ENCODE peak calls at places on chromosomes 13 and 19, in eight cellular contexts. One of them, this sample, is unnamed. For H3K4me1 and H3K27me3, the result is how much of the 10 kb centered on the place peaks cover.

GRCh38 chr19:39941615-39942507 is 7.4 kb upstream of the FCGBP start:
- DNase-seq in body of pancreas: peak
- DNase-seq in GM23338: no peak
- DNase-seq in mesenchymal stem cell: peak
- DNase-seq in CD8-positive, alpha-beta T cell: peak
- DNase-seq in fibroblast of lung: no peak
- DNase-seq in thoracic aorta: no peak
- DNase-seq in A673: peak
- DNase-seq in this sample: peak

GRCh38 chr13:48072304-48072703 is 22.6 kb downstream of the MED4 start:
- DNase-seq in fibroblast of lung: no peak
- DNase-seq in body of pancreas: no peak
- DNase-seq in mesenchymal stem cell: no peak
- DNase-seq in GM23338: no peak
- DNase-seq in CD8-positive, alpha-beta T cell: no peak
- DNase-seq in thoracic aorta: no peak
- DNase-seq in A673: peak
- DNase-seq in this sample: no peak

GRCh38 chr19:46489445-46490272 is 6.0 kb downstream of the PNMA8B start:
- DNase-seq in mesenchymal stem cell: peak
- DNase-seq in fibroblast of lung: peak
- DNase-seq in thoracic aorta: peak
- DNase-seq in GM23338: peak
- DNase-seq in body of pancreas: peak
- DNase-seq in A673: no peak
- DNase-seq in CD8-positive, alpha-beta T cell: no peak
- DNase-seq in this sample: peak

GRCh38 chr13:113105032-113105993 is at the start of gene F7:
- DNase-seq in body of pancreas: peak
- DNase-seq in fibroblast of lung: no peak
- DNase-seq in thoracic aorta: no peak
- DNase-seq in mesenchymal stem cell: no peak
- DNase-seq in GM23338: no peak
- DNase-seq in A673: no peak
- DNase-seq in CD8-positive, alpha-beta T cell: no peak
- DNase-seq in this sample: peak

GRCh38 chr13:36418022-36418805 is 14.1 kb upstream of the CCNA1 start:
- DNase-seq in fibroblast of lung: peak
- DNase-seq in GM23338: peak
- DNase-seq in body of pancreas: peak
- DNase-seq in CD8-positive, alpha-beta T cell: no peak
- DNase-seq in A673: peak
- DNase-seq in mesenchymal stem cell: peak
- DNase-seq in thoracic aorta: no peak
- DNase-seq in this sample: no peak

GRCh38 chr19:55176116-55176515 is 4.0 kb downstream of the SYT5 start:
- DNase-seq in fibroblast of lung: no peak
- DNase-seq in mesenchymal stem cell: no peak
- DNase-seq in A673: no peak
- DNase-seq in GM23338: no peak
- DNase-seq in thoracic aorta: no peak
- DNase-seq in CD8-positive, alpha-beta T cell: no peak
- DNase-seq in body of pancreas: no peak
- DNase-seq in this sample: no peak

GRCh38 chr13:54029226-54029625 is 1000.6 kb downstream of the OLFM4 start:
- DNase-seq in mesenchymal stem cell: peak
- DNase-seq in CD8-positive, alpha-beta T cell: no peak
- DNase-seq in A673: peak
- DNase-seq in fibroblast of lung: no peak
- DNase-seq in body of pancreas: no peak
- DNase-seq in thoracic aorta: no peak
- DNase-seq in GM23338: peak
- DNase-seq in this sample: no peak

GRCh38 chr13:106337096-106337495 is 198.4 kb downstream of the EFNB2 start:
- DNase-seq in A673: no peak
- DNase-seq in CD8-positive, alpha-beta T cell: no peak
- DNase-seq in thoracic aorta: no peak
- DNase-seq in mesenchymal stem cell: no peak
- DNase-seq in body of pancreas: no peak
- DNase-seq in fibroblast of lung: peak
- DNase-seq in GM23338: no peak
- DNase-seq in this sample: no peak

GRCh38 chr19:35291916-35292315 is at the start of gene MAG:
- DNase-seq in CD8-positive, alpha-beta T cell: no peak
- DNase-seq in fibroblast of lung: no peak
- DNase-seq in body of pancreas: no peak
- DNase-seq in A673: no peak
- DNase-seq in thoracic aorta: no peak
- DNase-seq in GM23338: no peak
- DNase-seq in mesenchymal stem cell: no peak
- DNase-seq in this sample: no peak

GRCh38 chr19:2867025-2867991 is at the start of gene ZNF556:
- DNase-seq in thoracic aorta: no peak
- DNase-seq in GM23338: peak
- DNase-seq in CD8-positive, alpha-beta T cell: no peak
- DNase-seq in A673: peak
- DNase-seq in mesenchymal stem cell: no peak
- DNase-seq in fibroblast of lung: no peak
- DNase-seq in body of pancreas: no peak
- DNase-seq in this sample: no peak

GRCh38 chr13:35771898-35772297 is 295.4 kb upstream of the MAB21L1 start:
- DNase-seq in mesenchymal stem cell: peak
- DNase-seq in thoracic aorta: no peak
- DNase-seq in A673: no peak
- DNase-seq in CD8-positive, alpha-beta T cell: no peak
- DNase-seq in body of pancreas: no peak
- DNase-seq in GM23338: peak
- DNase-seq in fibroblast of lung: peak
- DNase-seq in this sample: no peak

GRCh38 chr13:73677041-73677589 is 457.1 kb downstream of the KLF12 start:
- DNase-seq in A673: peak
- DNase-seq in mesenchymal stem cell: no peak
- DNase-seq in CD8-positive, alpha-beta T cell: no peak
- DNase-seq in GM23338: no peak
- DNase-seq in thoracic aorta: no peak
- DNase-seq in body of pancreas: no peak
- DNase-seq in fibroblast of lung: peak
- DNase-seq in this sample: no peak

DNA sequence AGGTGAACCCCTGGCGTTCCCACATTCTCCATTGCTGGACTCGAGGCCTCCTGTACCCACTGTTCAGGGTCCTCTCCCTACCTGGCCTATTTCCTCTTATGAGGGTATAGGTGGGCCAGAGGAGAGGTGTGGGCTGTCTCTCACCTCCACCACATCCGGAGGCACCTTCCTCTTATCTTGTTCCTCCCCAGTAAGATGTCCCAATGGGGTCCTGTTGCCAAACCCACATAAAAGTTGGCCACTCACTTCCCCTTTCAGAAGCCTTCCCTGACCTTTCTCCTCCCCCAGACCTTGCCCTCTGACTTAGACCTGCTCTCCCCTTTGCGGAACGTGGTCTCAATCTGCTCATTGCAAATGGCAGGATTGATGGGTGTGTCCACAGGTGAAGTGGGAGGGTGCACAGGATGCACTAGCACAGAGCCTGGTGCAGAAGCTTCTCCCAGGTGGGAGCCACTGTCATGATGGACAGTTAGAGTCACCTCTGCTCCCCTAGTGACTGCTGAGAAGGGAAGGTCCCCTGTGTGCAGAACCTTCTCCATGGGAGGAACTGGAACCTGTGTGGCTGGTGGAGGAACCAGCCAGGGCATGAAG is 1.3 kb downstream of the CYP4F3 start:
- DNase-seq in fibroblast of lung: no peak
- DNase-seq in A673: no peak
- DNase-seq in GM23338: no peak
- DNase-seq in CD8-positive, alpha-beta T cell: no peak
- DNase-seq in mesenchymal stem cell: no peak
- DNase-seq in thoracic aorta: no peak
- DNase-seq in body of pancreas: peak
- DNase-seq in this sample: no peak
- H3K27ac ChIP-seq in fibroblast of lung: no peak
- H3K27ac ChIP-seq in A673: no peak
- H3K27ac ChIP-seq in GM23338: no peak
- H3K27ac ChIP-seq in CD8-positive, alpha-beta T cell: no peak
- H3K27ac ChIP-seq in mesenchymal stem cell: no peak
- H3K27ac ChIP-seq in thoracic aorta: no peak
- H3K27ac ChIP-seq in body of pancreas: no peak
- H3K27ac ChIP-seq in this sample: peak

GRCh38 chr19:29676586-29676985 is 11.3 kb downstream of the PLEKHF1 start:
- DNase-seq in mesenchymal stem cell: no peak
- DNase-seq in thoracic aorta: no peak
- DNase-seq in A673: no peak
- DNase-seq in CD8-positive, alpha-beta T cell: no peak
- DNase-seq in fibroblast of lung: no peak
- DNase-seq in GM23338: no peak
- DNase-seq in body of pancreas: no peak
- DNase-seq in this sample: no peak
- H3K4me1 ChIP-seq in mesenchymal stem cell: under half
- H3K4me1 ChIP-seq in thoracic aorta: half or more
- H3K4me1 ChIP-seq in A673: under half
- H3K4me1 ChIP-seq in CD8-positive, alpha-beta T cell: half or more
- H3K4me1 ChIP-seq in fibroblast of lung: under half
- H3K4me1 ChIP-seq in GM23338: under half
- H3K4me1 ChIP-seq in body of pancreas: under half
- H3K4me1 ChIP-seq in this sample: under half

DNA sequence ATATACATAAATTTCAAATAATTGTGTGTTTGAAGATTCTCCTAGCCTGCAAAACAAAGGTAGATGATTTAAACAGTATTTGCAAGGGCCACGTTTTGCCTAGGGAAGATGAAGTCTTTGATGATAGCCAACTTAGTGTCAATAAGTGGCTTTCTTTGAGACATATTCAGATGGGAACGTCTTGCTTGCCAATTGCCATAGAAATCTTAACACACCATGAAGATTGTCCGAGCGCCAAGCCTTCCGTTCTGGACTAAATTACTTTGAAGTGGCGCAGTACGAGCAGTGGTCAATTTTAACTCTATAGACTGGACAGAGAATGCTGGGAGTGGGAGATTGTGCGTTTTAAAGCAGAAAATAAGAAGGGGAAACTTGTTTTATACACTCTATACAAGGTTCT is 9.9 kb downstream of the ZIC5 start:
- DNase-seq in A673: no peak
- DNase-seq in fibroblast of lung: no peak
- DNase-seq in thoracic aorta: no peak
- DNase-seq in body of pancreas: no peak
- DNase-seq in GM23338: no peak
- DNase-seq in CD8-positive, alpha-beta T cell: no peak
- DNase-seq in mesenchymal stem cell: no peak
- DNase-seq in this sample: no peak
- H3K27me3 ChIP-seq in A673: under half
- H3K27me3 ChIP-seq in fibroblast of lung: half or more
- H3K27me3 ChIP-seq in thoracic aorta: half or more
- H3K27me3 ChIP-seq in body of pancreas: under half
- H3K27me3 ChIP-seq in GM23338: half or more
- H3K27me3 ChIP-seq in CD8-positive, alpha-beta T cell: half or more
- H3K27me3 ChIP-seq in mesenchymal stem cell: half or more
- H3K27me3 ChIP-seq in this sample: half or more

GRCh38 chr13:99208185-99208584 is 7.5 kb downstream of the UBAC2 start:
- DNase-seq in body of pancreas: no peak
- DNase-seq in mesenchymal stem cell: no peak
- DNase-seq in thoracic aorta: no peak
- DNase-seq in CD8-positive, alpha-beta T cell: no peak
- DNase-seq in A673: no peak
- DNase-seq in GM23338: no peak
- DNase-seq in fibroblast of lung: no peak
- DNase-seq in this sample: no peak

GRCh38 chr13:99207511-99207910 is 6.9 kb downstream of the UBAC2 start:
- DNase-seq in A673: no peak
- DNase-seq in GM23338: no peak
- DNase-seq in mesenchymal stem cell: no peak
- DNase-seq in CD8-positive, alpha-beta T cell: no peak
- DNase-seq in thoracic aorta: no peak
- DNase-seq in body of pancreas: no peak
- DNase-seq in fibroblast of lung: no peak
- DNase-seq in this sample: no peak

GRCh38 chr13:99206873-99207272 is 6.2 kb downstream of the UBAC2 start:
- DNase-seq in body of pancreas: no peak
- DNase-seq in thoracic aorta: no peak
- DNase-seq in A673: no peak
- DNase-seq in CD8-positive, alpha-beta T cell: no peak
- DNase-seq in GM23338: no peak
- DNase-seq in mesenchymal stem cell: no peak
- DNase-seq in fibroblast of lung: no peak
- DNase-seq in this sample: no peak

GRCh38 chr13:99211421-99212035 is 10.9 kb downstream of the UBAC2 start:
- DNase-seq in A673: no peak
- DNase-seq in mesenchymal stem cell: no peak
- DNase-seq in fibroblast of lung: no peak
- DNase-seq in body of pancreas: no peak
- DNase-seq in GM23338: no peak
- DNase-seq in thoracic aorta: no peak
- DNase-seq in CD8-positive, alpha-beta T cell: no peak
- DNase-seq in this sample: no peak

GRCh38 chr13:99208845-99209527 is 8.3 kb downstream of the UBAC2 start:
- DNase-seq in CD8-positive, alpha-beta T cell: no peak
- DNase-seq in body of pancreas: no peak
- DNase-seq in fibroblast of lung: no peak
- DNase-seq in thoracic aorta: no peak
- DNase-seq in GM23338: no peak
- DNase-seq in mesenchymal stem cell: no peak
- DNase-seq in A673: no peak
- DNase-seq in this sample: no peak
- H3K27ac ChIP-seq in CD8-positive, alpha-beta T cell: no peak
- H3K27ac ChIP-seq in body of pancreas: no peak
- H3K27ac ChIP-seq in fibroblast of lung: no peak
- H3K27ac ChIP-seq in thoracic aorta: no peak
- H3K27ac ChIP-seq in GM23338: peak
- H3K27ac ChIP-seq in mesenchymal stem cell: no peak
- H3K27ac ChIP-seq in A673: no peak
- H3K27ac ChIP-seq in this sample: no peak

DNA sequence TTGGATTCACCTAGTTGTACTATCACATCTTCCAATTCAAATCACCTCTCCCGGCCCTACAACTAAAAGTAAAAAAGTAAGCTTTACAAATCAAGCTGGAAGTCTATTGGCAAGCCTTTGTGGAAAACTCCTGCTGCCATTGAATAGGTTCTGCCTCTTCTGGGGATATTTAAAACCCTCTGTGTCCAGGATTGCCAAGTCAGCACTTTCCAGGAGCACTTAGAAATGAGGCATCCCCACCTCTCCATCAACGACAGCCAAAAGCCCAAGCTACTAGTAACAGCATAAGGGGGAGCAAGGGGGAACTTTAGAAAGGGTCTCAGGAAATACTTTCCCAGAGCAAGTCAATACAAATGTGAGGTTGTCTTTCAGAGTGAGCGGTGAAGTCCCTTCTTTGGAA is 85.0 kb upstream of the OBI1 start:
- DNase-seq in mesenchymal stem cell: no peak
- DNase-seq in A673: no peak
- DNase-seq in CD8-positive, alpha-beta T cell: no peak
- DNase-seq in fibroblast of lung: no peak
- DNase-seq in thoracic aorta: no peak
- DNase-seq in GM23338: no peak
- DNase-seq in body of pancreas: no peak
- DNase-seq in this sample: no peak
- H3K4me1 ChIP-seq in mesenchymal stem cell: under half
- H3K4me1 ChIP-seq in A673: under half
- H3K4me1 ChIP-seq in CD8-positive, alpha-beta T cell: under half
- H3K4me1 ChIP-seq in fibroblast of lung: under half
- H3K4me1 ChIP-seq in thoracic aorta: under half
- H3K4me1 ChIP-seq in GM23338: under half
- H3K4me1 ChIP-seq in body of pancreas: under half
- H3K4me1 ChIP-seq in this sample: under half

This sample was measured in transverse colon.